ENCODE peak calls at places on chromosomes 2 and 18, in seven cellular contexts. H is stimulated activated CD4-positive, alpha-beta T cell treated with anti-CD3 and anti-CD28 coated beads, Interleukin-2, amount 100 ng/mL, for 48 hours; W is NCI-H1092; X is A549; C is lower lobe of right lung; P is amniotic stem cell; G is IMR-90. M is an unnamed sample.

GRCh38 chr18:8300749-8301148 is 308.5 kb upstream of the RAB12 start:
- DNase-seq in H (no peak), W (no peak), X (no peak), C (no peak), P (no peak), G (peak; percentile 34), M (no peak)

GRCh38 chr2:105517814-105518705 is 119.2 kb upstream of the FHL2 start:
- DNase-seq in H (no peak), W (peak; percentile 18), X (no peak), C (no peak), P (no peak), G (no peak), M (peak; percentile 75)

GRCh38 chr2:47041065-47041464 is 114.0 kb downstream of the STPG4 start:
- DNase-seq in H (no peak), W (no peak), X (no peak), C (no peak), P (no peak), G (no peak), M (no peak)

GRCh38 chr2:216603010-216603883 is 30.0 kb upstream of the IGFBP2 start:
- DNase-seq in H (no peak), W (no peak), X (no peak), C (no peak), P (no peak), G (no peak), M (no peak)

GRCh38 chr2:70947556-70948184 is 12.0 kb downstream of the ATP6V1B1 start:
- DNase-seq in H (no peak), W (no peak), X (no peak), C (no peak), P (no peak), G (peak; percentile 75), M (peak; percentile 29)

GRCh38 chr2:38384344-38384743 is 7.3 kb upstream of the ATL2 start:
- DNase-seq in H (no peak), W (no peak), X (no peak), C (no peak), P (no peak), G (no peak), M (no peak)

GRCh38 chr2:47093626-47094025 is 61.5 kb downstream of the STPG4 start:
- DNase-seq in H (no peak), W (no peak), X (no peak), C (no peak), P (no peak), G (no peak), M (no peak)

GRCh38 chr2:20543579-20543887 is 96.7 kb downstream of the RHOB start:
- DNase-seq in H (no peak), W (no peak), X (no peak), C (no peak), P (no peak), G (peak; percentile 18), M (no peak)

GRCh38 chr2:169478745-169479256 is 493 bp upstream of the BBS5 start:
- DNase-seq in H (no peak), W (no peak), X (no peak), C (no peak), P (no peak), G (no peak), M (no peak)

GRCh38 chr18:3595282-3596273 is 145.6 kb downstream of the TGIF1 start:
- DNase-seq in H (no peak), W (no peak), X (no peak), C (no peak), P (peak; percentile 63), G (peak; percentile 98), M (peak; percentile 83)

M was measured in adipocyte.